ENCODE peak calls at places on chromosomes 2 and 18, in nine cellular contexts. One of them, this sample, is unnamed.

GRCh38 chr2:219109468-219109867 is 48.7 kb upstream of the IHH start:
- DNase-seq in AG04449: no peak
- DNase-seq in DND-41: peak
- DNase-seq in colonic mucosa: peak
- DNase-seq in tibial artery: no peak
- DNase-seq in heart left ventricle: no peak
- DNase-seq in choroid plexus epithelial cell: no peak
- DNase-seq in mesendoderm: peak
- DNase-seq in lower leg skin: no peak
- DNase-seq in this sample: no peak

GRCh38 chr2:221465776-221466175 is 106.3 kb downstream of the EPHA4 start:
- DNase-seq in AG04449: no peak
- DNase-seq in DND-41: no peak
- DNase-seq in colonic mucosa: no peak
- DNase-seq in tibial artery: no peak
- DNase-seq in heart left ventricle: peak
- DNase-seq in choroid plexus epithelial cell: no peak
- DNase-seq in mesendoderm: no peak
- DNase-seq in lower leg skin: no peak
- DNase-seq in this sample: no peak

GRCh38 chr2:212213191-212213590 is 325.4 kb downstream of the ERBB4 start:
- DNase-seq in AG04449: no peak
- DNase-seq in DND-41: no peak
- DNase-seq in colonic mucosa: no peak
- DNase-seq in tibial artery: no peak
- DNase-seq in heart left ventricle: no peak
- DNase-seq in choroid plexus epithelial cell: no peak
- DNase-seq in mesendoderm: no peak
- DNase-seq in lower leg skin: no peak
- DNase-seq in this sample: no peak

GRCh38 chr18:45110577-45111506 is 430.2 kb downstream of the SETBP1 start:
- DNase-seq in AG04449: no peak
- DNase-seq in DND-41: no peak
- DNase-seq in colonic mucosa: peak
- DNase-seq in tibial artery: peak
- DNase-seq in heart left ventricle: peak
- DNase-seq in choroid plexus epithelial cell: no peak
- DNase-seq in mesendoderm: no peak
- DNase-seq in lower leg skin: no peak
- DNase-seq in this sample: no peak

GRCh38 chr2:72270556-72271275 is 123.1 kb upstream of the CYP26B1 start:
- DNase-seq in AG04449: no peak
- DNase-seq in DND-41: no peak
- DNase-seq in colonic mucosa: no peak
- DNase-seq in tibial artery: no peak
- DNase-seq in heart left ventricle: no peak
- DNase-seq in choroid plexus epithelial cell: no peak
- DNase-seq in mesendoderm: no peak
- DNase-seq in lower leg skin: no peak
- DNase-seq in this sample: no peak

GRCh38 chr2:120726245-120726644 is 9.4 kb upstream of the GLI2 start:
- DNase-seq in AG04449: no peak
- DNase-seq in DND-41: no peak
- DNase-seq in colonic mucosa: no peak
- DNase-seq in tibial artery: no peak
- DNase-seq in heart left ventricle: no peak
- DNase-seq in choroid plexus epithelial cell: no peak
- DNase-seq in mesendoderm: no peak
- DNase-seq in lower leg skin: no peak
- DNase-seq in this sample: no peak

GRCh38 chr2:43086451-43087221 is 139.8 kb downstream of the ZFP36L2 start:
- DNase-seq in AG04449: peak
- DNase-seq in DND-41: no peak
- DNase-seq in colonic mucosa: no peak
- DNase-seq in tibial artery: peak
- DNase-seq in heart left ventricle: peak
- DNase-seq in choroid plexus epithelial cell: peak
- DNase-seq in mesendoderm: peak
- DNase-seq in lower leg skin: peak
- DNase-seq in this sample: no peak

GRCh38 chr18:48931680-48932461 is 18.9 kb downstream of the SMAD7 start:
- DNase-seq in AG04449: no peak
- DNase-seq in DND-41: no peak
- DNase-seq in colonic mucosa: no peak
- DNase-seq in tibial artery: peak
- DNase-seq in heart left ventricle: no peak
- DNase-seq in choroid plexus epithelial cell: no peak
- DNase-seq in mesendoderm: peak
- DNase-seq in lower leg skin: no peak
- DNase-seq in this sample: no peak

GRCh38 chr2:240363718-240364581 is 71.5 kb upstream of the GPC1 start:
- DNase-seq in AG04449: no peak
- DNase-seq in DND-41: no peak
- DNase-seq in colonic mucosa: no peak
- DNase-seq in tibial artery: no peak
- DNase-seq in heart left ventricle: peak
- DNase-seq in choroid plexus epithelial cell: no peak
- DNase-seq in mesendoderm: no peak
- DNase-seq in lower leg skin: no peak
- DNase-seq in this sample: no peak

GRCh38 chr2:75157435-75157834 is 41.9 kb downstream of the TACR1 start:
- DNase-seq in AG04449: no peak
- DNase-seq in DND-41: no peak
- DNase-seq in colonic mucosa: no peak
- DNase-seq in tibial artery: no peak
- DNase-seq in heart left ventricle: no peak
- DNase-seq in choroid plexus epithelial cell: no peak
- DNase-seq in mesendoderm: peak
- DNase-seq in lower leg skin: no peak
- DNase-seq in this sample: no peak

GRCh38 chr2:159926695-159927094 is 128.7 kb upstream of the CD302 start:
- DNase-seq in AG04449: no peak
- DNase-seq in DND-41: no peak
- DNase-seq in colonic mucosa: no peak
- DNase-seq in tibial artery: no peak
- DNase-seq in heart left ventricle: no peak
- DNase-seq in choroid plexus epithelial cell: no peak
- DNase-seq in mesendoderm: peak
- DNase-seq in lower leg skin: no peak
- DNase-seq in this sample: no peak

GRCh38 chr2:159925975-159926374 is 128.0 kb upstream of the CD302 start:
- DNase-seq in AG04449: no peak
- DNase-seq in DND-41: no peak
- DNase-seq in colonic mucosa: no peak
- DNase-seq in tibial artery: no peak
- DNase-seq in heart left ventricle: no peak
- DNase-seq in choroid plexus epithelial cell: no peak
- DNase-seq in mesendoderm: no peak
- DNase-seq in lower leg skin: no peak
- DNase-seq in this sample: no peak

GRCh38 chr2:159922563-159922962 is 124.6 kb upstream of the CD302 start:
- DNase-seq in AG04449: no peak
- DNase-seq in DND-41: no peak
- DNase-seq in colonic mucosa: no peak
- DNase-seq in tibial artery: no peak
- DNase-seq in heart left ventricle: no peak
- DNase-seq in choroid plexus epithelial cell: peak
- DNase-seq in mesendoderm: no peak
- DNase-seq in lower leg skin: no peak
- DNase-seq in this sample: no peak

GRCh38 chr2:159921752-159922404 is 123.9 kb upstream of the CD302 start:
- DNase-seq in AG04449: no peak
- DNase-seq in DND-41: peak
- DNase-seq in colonic mucosa: peak
- DNase-seq in tibial artery: peak
- DNase-seq in heart left ventricle: peak
- DNase-seq in choroid plexus epithelial cell: peak
- DNase-seq in mesendoderm: peak
- DNase-seq in lower leg skin: peak
- DNase-seq in this sample: peak
- H3K4me3 ChIP-seq in AG04449: no peak
- H3K4me3 ChIP-seq in DND-41: no peak
- H3K4me3 ChIP-seq in colonic mucosa: no peak
- H3K4me3 ChIP-seq in tibial artery: no peak
- H3K4me3 ChIP-seq in heart left ventricle: no peak
- H3K4me3 ChIP-seq in choroid plexus epithelial cell: no peak
- H3K4me3 ChIP-seq in mesendoderm: no peak
- H3K4me3 ChIP-seq in lower leg skin: no peak
- H3K4me3 ChIP-seq in this sample: no peak

GRCh38 chr18:26547302-26548143 is 830 bp downstream of the KCTD1 start:
- DNase-seq in AG04449: no peak
- DNase-seq in DND-41: peak
- DNase-seq in colonic mucosa: peak
- DNase-seq in tibial artery: peak
- DNase-seq in heart left ventricle: peak
- DNase-seq in choroid plexus epithelial cell: peak
- DNase-seq in mesendoderm: peak
- DNase-seq in lower leg skin: peak
- DNase-seq in this sample: peak

GRCh38 chr18:26545335-26545734 is 3.0 kb downstream of the KCTD1 start:
- DNase-seq in AG04449: no peak
- DNase-seq in DND-41: no peak
- DNase-seq in colonic mucosa: no peak
- DNase-seq in tibial artery: no peak
- DNase-seq in heart left ventricle: no peak
- DNase-seq in choroid plexus epithelial cell: no peak
- DNase-seq in mesendoderm: no peak
- DNase-seq in lower leg skin: no peak
- DNase-seq in this sample: no peak

GRCh38 chr18:26546875-26547301 is 1.5 kb downstream of the KCTD1 start:
- DNase-seq in AG04449: no peak
- DNase-seq in DND-41: no peak
- DNase-seq in colonic mucosa: peak
- DNase-seq in tibial artery: no peak
- DNase-seq in heart left ventricle: no peak
- DNase-seq in choroid plexus epithelial cell: no peak
- DNase-seq in mesendoderm: peak
- DNase-seq in lower leg skin: no peak
- DNase-seq in this sample: no peak

GRCh38 chr18:26545737-26546136 is 2.6 kb downstream of the KCTD1 start:
- DNase-seq in AG04449: no peak
- DNase-seq in DND-41: peak
- DNase-seq in colonic mucosa: no peak
- DNase-seq in tibial artery: no peak
- DNase-seq in heart left ventricle: no peak
- DNase-seq in choroid plexus epithelial cell: no peak
- DNase-seq in mesendoderm: no peak
- DNase-seq in lower leg skin: no peak
- DNase-seq in this sample: no peak

DNA sequence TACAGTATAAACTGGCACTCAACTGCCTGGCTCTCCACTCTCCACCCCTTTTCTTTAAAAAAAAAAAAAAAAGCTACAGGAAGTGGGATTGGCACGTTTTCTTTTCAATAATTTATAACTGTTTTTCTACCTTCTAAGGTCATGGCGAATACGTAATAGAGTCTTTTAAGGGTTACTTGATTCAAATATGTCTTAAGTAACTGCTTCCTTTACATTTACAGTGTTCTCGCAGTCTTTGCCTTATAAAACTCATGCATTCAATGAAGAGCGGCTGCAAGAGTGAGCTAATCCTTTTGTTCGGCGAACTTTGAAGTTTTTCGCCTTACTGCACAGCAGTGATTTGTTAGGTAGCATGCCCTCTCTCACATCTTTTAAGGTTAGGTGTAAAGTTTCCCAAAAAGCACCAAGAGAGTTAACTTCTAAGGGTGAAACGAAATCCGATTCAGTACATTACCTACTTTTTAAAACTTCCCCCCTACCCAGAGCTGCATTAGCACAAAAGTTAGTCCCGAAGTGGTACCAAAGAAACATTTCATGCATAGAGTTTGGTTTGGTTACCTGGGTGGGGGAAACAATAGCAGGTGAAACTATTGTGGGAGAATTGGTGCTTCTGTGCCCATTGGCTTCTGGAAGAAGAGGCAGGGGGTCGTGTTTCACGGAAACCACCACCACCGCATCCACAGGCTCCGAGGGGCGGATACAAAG is 2.0 kb downstream of the KCTD1 start:
- DNase-seq in AG04449: no peak
- DNase-seq in DND-41: peak
- DNase-seq in colonic mucosa: no peak
- DNase-seq in tibial artery: no peak
- DNase-seq in heart left ventricle: no peak
- DNase-seq in choroid plexus epithelial cell: no peak
- DNase-seq in mesendoderm: no peak
- DNase-seq in lower leg skin: no peak
- DNase-seq in this sample: no peak
- H3K4me3 ChIP-seq in AG04449: peak
- H3K4me3 ChIP-seq in DND-41: no peak
- H3K4me3 ChIP-seq in colonic mucosa: no peak
- H3K4me3 ChIP-seq in tibial artery: no peak
- H3K4me3 ChIP-seq in heart left ventricle: peak
- H3K4me3 ChIP-seq in choroid plexus epithelial cell: no peak
- H3K4me3 ChIP-seq in mesendoderm: no peak
- H3K4me3 ChIP-seq in lower leg skin: no peak
- H3K4me3 ChIP-seq in this sample: no peak

DNA sequence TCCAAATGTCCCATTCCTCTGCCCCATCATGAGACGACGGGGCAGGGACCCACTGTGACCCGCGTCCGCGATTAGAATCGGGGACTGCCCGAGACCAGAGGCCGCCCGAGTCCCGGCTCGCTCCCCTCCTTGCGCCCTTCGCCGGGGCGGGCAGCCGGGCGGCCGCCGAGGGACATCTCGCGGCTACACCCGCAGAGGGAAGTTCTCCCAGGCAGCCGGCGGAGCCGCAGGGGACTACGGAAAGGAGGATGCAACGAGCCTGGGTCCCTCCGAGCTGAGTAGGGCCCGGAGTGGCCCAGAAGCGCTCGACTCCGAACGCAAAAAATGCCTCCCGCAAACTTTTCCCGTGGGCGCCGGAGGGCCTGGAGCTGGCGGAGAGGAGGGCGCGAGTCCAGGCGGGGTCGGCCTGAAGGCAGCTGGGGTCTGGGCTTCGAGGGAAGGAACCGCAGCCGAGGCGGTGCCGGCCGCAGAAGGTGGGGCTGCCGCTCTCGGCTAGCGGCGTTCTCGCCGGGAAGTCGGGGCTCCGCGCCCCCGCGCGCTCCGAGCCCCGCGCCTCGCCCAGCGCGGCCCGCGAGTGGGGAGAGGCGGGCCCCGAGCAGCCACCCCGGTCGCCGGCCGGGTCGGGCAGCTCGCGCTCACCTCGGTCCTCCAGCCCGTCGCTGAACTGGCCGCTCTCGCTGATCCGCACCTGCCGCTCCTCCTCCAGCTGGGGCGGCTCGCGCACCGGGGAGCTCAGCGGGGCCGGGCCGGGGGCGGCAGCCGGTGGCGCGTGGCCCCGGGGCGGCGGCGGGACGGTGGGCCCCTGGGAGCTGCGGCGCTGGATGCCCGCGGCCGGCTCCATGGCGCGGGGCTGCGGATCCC is 475 bp downstream of the TMEM163 start:
- DNase-seq in AG04449: no peak
- DNase-seq in DND-41: no peak
- DNase-seq in colonic mucosa: no peak
- DNase-seq in tibial artery: no peak
- DNase-seq in heart left ventricle: no peak
- DNase-seq in choroid plexus epithelial cell: peak
- DNase-seq in mesendoderm: peak
- DNase-seq in lower leg skin: no peak
- DNase-seq in this sample: no peak
- H3K4me3 ChIP-seq in AG04449: no peak
- H3K4me3 ChIP-seq in DND-41: no peak
- H3K4me3 ChIP-seq in colonic mucosa: peak
- H3K4me3 ChIP-seq in tibial artery: peak
- H3K4me3 ChIP-seq in heart left ventricle: peak
- H3K4me3 ChIP-seq in choroid plexus epithelial cell: no peak
- H3K4me3 ChIP-seq in mesendoderm: peak
- H3K4me3 ChIP-seq in lower leg skin: no peak
- H3K4me3 ChIP-seq in this sample: peak

GRCh38 chr2:45257820-45258219 is 248.6 kb upstream of the SIX2 start:
- DNase-seq in AG04449: no peak
- DNase-seq in DND-41: no peak
- DNase-seq in colonic mucosa: no peak
- DNase-seq in tibial artery: no peak
- DNase-seq in heart left ventricle: no peak
- DNase-seq in choroid plexus epithelial cell: no peak
- DNase-seq in mesendoderm: no peak
- DNase-seq in lower leg skin: no peak
- DNase-seq in this sample: no peak
- H3K4me3 ChIP-seq in AG04449: no peak
- H3K4me3 ChIP-seq in DND-41: no peak
- H3K4me3 ChIP-seq in colonic mucosa: no peak
- H3K4me3 ChIP-seq in tibial artery: no peak
- H3K4me3 ChIP-seq in heart left ventricle: no peak
- H3K4me3 ChIP-seq in choroid plexus epithelial cell: no peak
- H3K4me3 ChIP-seq in mesendoderm: no peak
- H3K4me3 ChIP-seq in lower leg skin: no peak
- H3K4me3 ChIP-seq in this sample: no peak

This sample was measured in CD8-positive, alpha-beta memory T cell.